ENCODE peak calls at places on chromosomes 4 and X, in nine cellular contexts. M, E, Y, G, H, I, W, C and F are unnamed samples.

GRCh38 chr4:47065099-47065498 is 33.7 kb downstream of the GABRB1 start:
- DNase-seq in M (no peak), E (no peak), Y (no peak), G (no peak), H (no peak), I (no peak), W (no peak), C (no peak), F (no peak)

GRCh38 chr4:93157984-93158383 is 670.6 kb upstream of the ATOH1 start:
- DNase-seq in M (no peak), E (no peak), Y (no peak), G (no peak), H (no peak), I (no peak), W (no peak), C (no peak), F (no peak)

GRCh38 chrX:142804085-142804484 is 221.6 kb upstream of the SPANXN4 start:
- DNase-seq in M (no peak), E (no peak), Y (no peak), G (no peak), H (no peak), I (no peak), W (no peak), C (no peak), F (no peak)

GRCh38 chr4:145301386-145302080 is 121.1 kb upstream of the OTUD4 start:
- DNase-seq in M (no peak), E (peak), Y (no peak), G (no peak), H (no peak), I (no peak), W (no peak), C (no peak), F (no peak)

GRCh38 chrX:153495362-153495751 is 577 bp downstream of the BGN start:
- DNase-seq in M (no peak), E (peak), Y (no peak), G (no peak), H (no peak), I (no peak), W (no peak), C (no peak), F (no peak)

GRCh38 chrX:38304010-38304409 is 23.3 kb downstream of the RPGR start:
- DNase-seq in M (no peak), E (peak), Y (no peak), G (no peak), H (no peak), I (no peak), W (no peak), C (no peak), F (no peak)

GRCh38 chr4:172149329-172149728 is 336.1 kb downstream of the GALNTL6 start:
- DNase-seq in M (no peak), E (no peak), Y (no peak), G (no peak), H (no peak), I (no peak), W (no peak), C (no peak), F (no peak)

GRCh38 chr4:158664806-158665205 is 6.9 kb downstream of the C4orf46 start:
- DNase-seq in M (no peak), E (no peak), Y (no peak), G (no peak), H (no peak), I (no peak), W (no peak), C (no peak), F (no peak)

GRCh38 chr4:47623916-47624554 is 139.0 kb downstream of the ATP10D start:
- DNase-seq in M (no peak), E (peak), Y (no peak), G (no peak), H (no peak), I (no peak), W (no peak), C (no peak), F (no peak)

GRCh38 chrX:53093177-53093655 is 726 bp upstream of the KANTR start:
- DNase-seq in M (peak), E (peak), Y (peak), G (peak), H (peak), I (peak), W (peak), C (peak), F (peak)

GRCh38 chr4:121674696-121675095 is 22.1 kb downstream of the ANXA5 start:
- DNase-seq in M (no peak), E (no peak), Y (no peak), G (no peak), H (no peak), I (no peak), W (no peak), C (no peak), F (no peak)

GRCh38 chrX:63889001-63889400 is 104.0 kb upstream of the ARHGEF9 start:
- DNase-seq in M (no peak), E (peak), Y (no peak), G (no peak), H (no peak), I (no peak), W (no peak), C (no peak), F (no peak)

GRCh38 chr4:184851200-184851541 is 25.4 kb upstream of the ACSL1 start:
- DNase-seq in M (no peak), E (peak), Y (no peak), G (no peak), H (no peak), I (no peak), W (no peak), C (no peak), F (no peak)